ENCODE peak calls at places on chromosomes 3 and 15, in eight cellular contexts. E is tibial artery; W is cardiac muscle cell; C is HCT116; N is SK-N-SH; H is aorta; V is CD4-positive, CD25-positive, alpha-beta regulatory T cell; K is A549. A is an unnamed sample. For H3K4me1, the result is how much of the 10 kb centered on the place peaks cover.

GRCh38 chr3:69368129-69368741 is 17.7 kb downstream of the FRMD4B start:
- DNase-seq in E (no peak), W (no peak), C (no peak), N (no peak), H (no peak), V (peak), K (no peak), A (no peak)

GRCh38 chr15:25909325-25909724 is 46.2 kb upstream of the ATP10A start:
- DNase-seq in E (no peak), W (no peak), C (no peak), N (no peak), H (no peak), V (no peak), K (no peak), A (no peak)

GRCh38 chr3:169701457-169701856 is 37.9 kb upstream of the MECOM start:
- DNase-seq in E (no peak), W (no peak), C (no peak), N (no peak), H (no peak), V (no peak), K (no peak), A (no peak)

GRCh38 chr3:186075489-186075888 is 33.4 kb downstream of the ETV5 start:
- DNase-seq in E (no peak), W (no peak), C (no peak), N (no peak), H (no peak), V (no peak), K (no peak), A (no peak)

GRCh38 chr3:20323307-20323927 is 137.4 kb upstream of the SGO1 start:
- DNase-seq in E (no peak), W (no peak), C (no peak), N (no peak), H (no peak), V (no peak), K (no peak), A (no peak)

GRCh38 chr15:76239786-76240185 is 71.5 kb downstream of the ETFA start:
- DNase-seq in E (no peak), W (no peak), C (no peak), N (no peak), H (no peak), V (no peak), K (no peak), A (no peak)

GRCh38 chr3:14216257-14217048 is 37.8 kb downstream of the LSM3 start:
- DNase-seq in E (no peak), W (peak), C (no peak), N (peak), H (no peak), V (peak), K (no peak), A (no peak)

GRCh38 chr3:194281766-194282165 is 69.4 kb downstream of the CPN2 start:
- DNase-seq in E (no peak), W (no peak), C (no peak), N (no peak), H (no peak), V (no peak), K (no peak), A (peak)

GRCh38 chr3:153621988-153622387 is 460.0 kb downstream of the RAP2B start:
- DNase-seq in E (no peak), W (no peak), C (no peak), N (no peak), H (no peak), V (peak), K (no peak), A (no peak)

GRCh38 chr3:168220609-168221008 is 124.9 kb upstream of the GOLIM4 start:
- DNase-seq in E (no peak), W (no peak), C (no peak), N (no peak), H (no peak), V (no peak), K (no peak), A (no peak)

GRCh38 chr3:47005212-47006144 is 26.0 kb downstream of the NBEAL2 start:
- DNase-seq in E (no peak), W (no peak), C (no peak), N (peak), H (no peak), V (no peak), K (no peak), A (no peak)

GRCh38 chr3:135161425-135161824 is 366.4 kb downstream of the EPHB1 start:
- DNase-seq in E (no peak), W (peak), C (no peak), N (no peak), H (no peak), V (no peak), K (no peak), A (no peak)

GRCh38 chr3:57952651-57953050 is 55.6 kb upstream of the FLNB start:
- DNase-seq in E (no peak), W (no peak), C (no peak), N (no peak), H (no peak), V (no peak), K (no peak), A (no peak)

DNA sequence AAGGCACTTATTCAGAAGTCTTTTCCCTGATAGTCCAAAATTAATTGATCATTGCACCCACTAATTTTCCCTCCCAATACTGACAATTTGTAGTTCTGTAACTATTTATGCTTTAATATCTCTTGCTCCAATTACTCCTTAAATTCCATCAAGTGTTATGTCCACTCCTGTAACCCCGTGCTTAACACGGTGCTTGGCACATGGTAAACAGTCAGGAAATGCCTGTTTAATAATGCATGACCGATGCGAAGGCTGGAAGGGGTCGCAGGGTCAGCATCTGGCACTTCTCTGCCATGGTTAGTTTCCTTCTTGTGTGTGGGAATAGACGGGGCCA is 553 bp upstream of the SEC22A start:
- DNase-seq in E (no peak), W (no peak), C (no peak), N (no peak), H (no peak), V (no peak), K (no peak), A (no peak)
- H3K27ac ChIP-seq in E (peak), W (no peak), C (peak), N (peak), H (no peak), V (peak), K (peak), A (peak)

GRCh38 chr3:16370503-16370871 is 105.5 kb downstream of the OXNAD1 start:
- DNase-seq in E (no peak), W (no peak), C (no peak), N (no peak), H (no peak), V (no peak), K (no peak), A (no peak)

GRCh38 chr3:16370872-16371740 is 106.1 kb downstream of the OXNAD1 start:
- DNase-seq in E (no peak), W (peak), C (no peak), N (no peak), H (peak), V (peak), K (no peak), A (no peak)

GRCh38 chr3:16369885-16370284 is 104.9 kb downstream of the OXNAD1 start:
- DNase-seq in E (no peak), W (peak), C (no peak), N (no peak), H (no peak), V (no peak), K (no peak), A (no peak)

GRCh38 chr3:16366581-16366980 is 101.6 kb downstream of the OXNAD1 start:
- DNase-seq in E (no peak), W (peak), C (no peak), N (no peak), H (no peak), V (no peak), K (no peak), A (no peak)

DNA sequence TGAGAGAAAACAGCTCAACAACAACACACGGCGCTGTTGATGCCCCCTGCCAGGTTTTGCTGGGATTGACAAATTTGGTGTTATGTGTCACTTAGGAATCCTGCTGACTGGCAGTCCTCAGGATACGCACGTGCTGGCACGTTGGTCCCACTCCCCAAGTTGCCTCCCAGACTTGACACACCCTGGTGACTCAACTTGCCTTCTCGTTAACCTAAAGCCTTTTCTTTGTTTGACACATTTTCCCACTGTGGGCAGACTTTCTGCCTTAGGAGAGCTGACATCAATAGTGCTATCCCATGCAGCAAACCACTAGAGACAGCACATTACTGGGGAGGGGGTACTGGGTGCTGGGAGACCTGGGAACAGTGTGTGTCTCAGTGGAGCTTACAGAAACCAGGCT is 104.2 kb downstream of the OXNAD1 start:
- DNase-seq in E (no peak), W (no peak), C (no peak), N (no peak), H (no peak), V (no peak), K (no peak), A (no peak)
- H3K4me1 ChIP-seq in E (under half), W (under half), C (under half), N (under half), H (under half), V (under half), K (under half), A (under half)

GRCh38 chr15:67188551-67189218 is 65.8 kb downstream of the AAGAB start:
- DNase-seq in E (no peak), W (no peak), C (no peak), N (peak), H (no peak), V (no peak), K (no peak), A (no peak)

GRCh38 chr15:67192185-67192584 is 62.3 kb downstream of the AAGAB start:
- DNase-seq in E (no peak), W (no peak), C (no peak), N (no peak), H (no peak), V (no peak), K (no peak), A (no peak)

GRCh38 chr15:67190326-67190725 is 64.1 kb downstream of the AAGAB start:
- DNase-seq in E (no peak), W (no peak), C (no peak), N (no peak), H (no peak), V (no peak), K (no peak), A (no peak)

GRCh38 chr15:67189326-67190051 is 65.0 kb downstream of the AAGAB start:
- DNase-seq in E (peak), W (no peak), C (no peak), N (no peak), H (peak), V (no peak), K (no peak), A (no peak)

GRCh38 chr15:67190813-67191212 is 63.6 kb downstream of the AAGAB start:
- DNase-seq in E (no peak), W (no peak), C (no peak), N (no peak), H (no peak), V (no peak), K (no peak), A (no peak)
- H3K27ac ChIP-seq in E (peak), W (no peak), C (no peak), N (no peak), H (no peak), V (no peak), K (no peak), A (no peak)

DNA sequence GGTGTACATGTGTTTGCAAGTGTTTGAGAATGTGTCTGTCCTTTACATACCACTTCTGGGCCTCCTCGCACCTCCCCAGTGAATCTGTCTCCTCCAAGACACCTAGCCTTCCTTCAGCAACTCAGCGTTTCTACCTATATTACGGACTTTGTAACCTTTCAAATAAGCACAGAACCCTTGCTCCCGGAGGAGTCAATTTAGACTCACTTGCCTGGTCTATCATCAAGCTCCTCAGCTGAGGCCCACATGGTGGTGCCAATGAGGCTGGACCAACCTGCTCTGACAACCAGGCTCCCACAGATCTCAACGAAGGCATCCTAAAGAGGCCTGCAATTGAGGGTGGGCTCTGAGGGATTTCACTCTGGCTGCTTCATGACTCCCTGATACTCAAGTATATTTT is 32.8 kb upstream of the TIMP4 start:
- DNase-seq in E (no peak), W (no peak), C (no peak), N (no peak), H (no peak), V (no peak), K (no peak), A (no peak)
- H3K4me1 ChIP-seq in E (under half), W (under half), C (half or more), N (under half), H (under half), V (under half), K (half or more), A (half or more)

GRCh38 chr3:4828279-4829030 is 150.8 kb upstream of the BHLHE40 start:
- DNase-seq in E (peak), W (no peak), C (no peak), N (no peak), H (peak), V (no peak), K (no peak), A (peak)
- H3K27ac ChIP-seq in E (peak), W (no peak), C (no peak), N (peak), H (no peak), V (no peak), K (peak), A (peak)

GRCh38 chr15:92650966-92651365 is 4.6 kb downstream of the FAM174B start:
- DNase-seq in E (no peak), W (no peak), C (no peak), N (no peak), H (no peak), V (no peak), K (no peak), A (no peak)
- H3K4me1 ChIP-seq in E (under half), W (under half), C (under half), N (under half), H (under half), V (under half), K (under half), A (under half)

DNA sequence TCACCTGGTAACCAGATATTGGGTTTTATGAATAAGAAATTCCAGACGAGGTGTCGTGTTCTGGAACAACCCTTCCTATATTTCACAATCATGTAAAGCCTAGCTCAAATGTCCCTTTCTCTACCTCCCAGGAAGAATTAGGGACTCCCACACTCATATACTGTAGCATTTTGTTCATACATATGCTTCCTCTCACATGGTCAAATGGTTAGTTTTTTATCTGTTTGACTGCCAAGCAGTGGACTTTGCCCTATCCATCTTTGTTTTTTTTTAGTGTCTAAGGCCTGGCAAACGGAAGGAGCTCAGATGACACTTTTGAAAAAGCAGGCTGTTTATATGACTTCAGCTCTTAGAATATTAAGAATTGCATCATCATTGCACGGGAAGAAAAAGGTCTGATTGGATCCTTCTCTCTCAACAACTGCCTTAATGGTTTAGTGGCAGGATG is 326.7 kb upstream of the TBL1XR1 start:
- DNase-seq in E (no peak), W (no peak), C (no peak), N (no peak), H (no peak), V (no peak), K (no peak), A (no peak)
- H3K27ac ChIP-seq in E (no peak), W (no peak), C (no peak), N (no peak), H (no peak), V (no peak), K (peak), A (no peak)

GRCh38 chr3:171840484-171840830 is 2.7 kb upstream of the TMEM212 start:
- DNase-seq in E (no peak), W (no peak), C (no peak), N (no peak), H (no peak), V (no peak), K (no peak), A (no peak)

GRCh38 chr3:171836836-171837235 is 6.3 kb upstream of the TMEM212 start:
- DNase-seq in E (no peak), W (no peak), C (no peak), N (no peak), H (no peak), V (no peak), K (no peak), A (no peak)

GRCh38 chr3:171837698-171838097 is 5.5 kb upstream of the TMEM212 start:
- DNase-seq in E (no peak), W (no peak), C (no peak), N (no peak), H (no peak), V (no peak), K (no peak), A (no peak)

GRCh38 chr3:171839270-171839669 is 3.9 kb upstream of the TMEM212 start:
- DNase-seq in E (no peak), W (no peak), C (no peak), N (no peak), H (no peak), V (no peak), K (no peak), A (no peak)

DNA sequence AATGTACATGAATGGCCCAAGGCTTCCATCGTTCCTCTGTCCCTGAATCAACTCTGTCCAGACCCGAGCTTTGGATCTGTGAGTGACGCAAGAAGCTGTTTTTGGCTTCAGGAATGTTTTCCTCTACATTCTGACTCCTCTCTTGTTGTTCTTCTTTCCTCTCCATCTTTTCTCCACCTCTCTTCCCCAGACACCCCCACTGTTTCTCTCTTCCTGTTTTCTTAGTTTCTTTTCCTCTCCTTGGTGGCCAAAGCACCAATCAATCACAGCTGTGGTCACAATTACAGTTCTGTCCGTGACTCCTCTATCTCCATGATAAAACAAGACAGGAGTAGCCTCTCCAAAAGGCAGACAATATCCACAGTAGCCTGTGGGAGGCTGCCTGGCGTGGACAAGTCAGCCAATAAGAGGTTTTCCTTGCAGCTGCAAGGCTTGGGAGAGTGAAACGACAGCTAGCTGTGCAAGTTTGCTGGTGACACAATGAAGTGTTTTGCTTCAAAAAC is 4.9 kb upstream of the TMEM212 start:
- DNase-seq in E (peak), W (peak), C (no peak), N (no peak), H (peak), V (no peak), K (no peak), A (no peak)
- H3K4me1 ChIP-seq in E (under half), W (half or more), C (under half), N (under half), H (under half), V (under half), K (half or more), A (half or more)

GRCh38 chr3:143358155-143358792 is 238.7 kb downstream of the CHST2 start:
- DNase-seq in E (no peak), W (no peak), C (no peak), N (no peak), H (no peak), V (no peak), K (no peak), A (no peak)
- H3K27ac ChIP-seq in E (no peak), W (no peak), C (no peak), N (no peak), H (no peak), V (no peak), K (no peak), A (no peak)

DNA sequence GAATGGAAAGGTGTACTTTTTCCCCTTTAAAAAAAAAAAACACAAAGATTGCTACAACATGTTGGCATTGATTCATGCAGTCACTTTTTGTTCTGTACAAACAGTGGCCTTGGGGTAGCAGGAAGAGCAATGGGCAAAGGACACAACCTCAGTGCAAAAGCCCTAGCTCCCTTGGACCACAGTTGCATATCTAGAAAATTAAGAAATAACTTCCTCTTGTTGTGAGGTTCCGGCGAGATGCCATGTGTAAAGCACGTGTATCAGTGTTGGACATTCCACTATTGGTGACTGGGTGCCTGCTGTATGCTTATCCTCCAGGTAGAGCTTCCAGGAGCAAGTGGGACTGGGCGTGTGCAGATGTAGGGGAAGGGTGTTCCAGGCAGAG is 164.5 kb downstream of the THSD4 start:
- DNase-seq in E (no peak), W (no peak), C (no peak), N (no peak), H (no peak), V (no peak), K (no peak), A (no peak)
- H3K4me1 ChIP-seq in E (under half), W (under half), C (under half), N (under half), H (under half), V (under half), K (half or more), A (under half)